ENCODE peak calls at places on chromosome 18, in six cellular contexts. I, F, C, X, M and N are unnamed samples.

GRCh38 chr18:32771169-32771751 is 1.6 kb downstream of the KLHL14 start:
- ATAC-seq in C (peak; percentile 42), M (no peak), I (peak; percentile 65), X (peak; percentile 32), F (peak; percentile 33), N (peak; percentile 6)

GRCh38 chr18:21900594-21901352 is 160.2 kb downstream of the MIB1 start:
- ATAC-seq in X (no peak), M (no peak), F (no peak), I (no peak), C (no peak), N (no peak)

GRCh38 chr18:47881042-47881441 is 49.4 kb downstream of the SMAD2 start:
- ATAC-seq in X (no peak), I (no peak), M (no peak), F (no peak), C (no peak), N (no peak)

GRCh38 chr18:374735-375168 is 106.9 kb upstream of the THOC1 start:
- ATAC-seq in I (peak; percentile 84), F (no peak), M (no peak), C (no peak), X (no peak), N (peak; percentile 59)

GRCh38 chr18:5155907-5156287 is 41.2 kb downstream of the AKAIN1 start:
- ATAC-seq in C (no peak), M (no peak), X (no peak), F (no peak), I (no peak), N (no peak)

GRCh38 chr18:44098551-44099098 is 582.1 kb upstream of the SETBP1 start:
- ATAC-seq in M (no peak), I (no peak), X (peak; percentile 34), F (no peak), C (peak; percentile 74), N (no peak)

GRCh38 chr18:75003089-75003488 is 205.8 kb downstream of the PTGR3 start:
- ATAC-seq in C (no peak), X (no peak), M (no peak), I (no peak), F (no peak), N (peak; percentile 74)

GRCh38 chr18:73901151-73901550 is 246.5 kb downstream of the FBXO15 start:
- ATAC-seq in X (no peak), I (no peak), F (no peak), C (no peak), M (no peak), N (no peak)

GRCh38 chr18:23114171-23114881 is 21.0 kb upstream of the CABLES1 start:
- ATAC-seq in F (peak; percentile 9), C (no peak), M (no peak), X (peak; percentile 23), I (peak; percentile 86), N (no peak)
- H3K27ac ChIP-seq in F (peak overlapping the region; percentile 81), C (no peak overlapping the region), M (no peak overlapping the region), X (peak overlapping the region; percentile 78), I (peak overlapping the region; percentile 66), N (no peak overlapping the region)

GRCh38 chr18:58279504-58280158 is 235.6 kb downstream of the NEDD4L start:
- ATAC-seq in C (no peak), I (no peak), X (no peak), M (no peak), F (no peak), N (no peak)

GRCh38 chr18:58280159-58280540 is 236.1 kb downstream of the NEDD4L start:
- ATAC-seq in M (no peak), X (no peak), I (no peak), F (no peak), C (no peak), N (no peak)

GRCh38 chr18:58277457-58277739 is 233.4 kb downstream of the NEDD4L start:
- ATAC-seq in M (no peak), I (no peak), X (no peak), F (no peak), C (no peak), N (no peak)

GRCh38 chr18:58272779-58273500 is 228.9 kb downstream of the NEDD4L start:
- ATAC-seq in I (no peak), C (no peak), F (no peak), X (no peak), M (no peak), N (no peak)

GRCh38 chr18:58276640-58277456 is 232.8 kb downstream of the NEDD4L start:
- ATAC-seq in F (no peak), M (no peak), C (peak; percentile 74), X (no peak), I (peak; percentile 43), N (no peak)
- H3K27ac ChIP-seq in F (no peak overlapping the region), M (no peak overlapping the region), C (peak overlapping the region; percentile 32), X (peak overlapping the region; percentile 79), I (peak overlapping the region; percentile 74), N (no peak overlapping the region)

GRCh38 chr18:23249348-23249747 is 114.1 kb downstream of the CABLES1 start:
- ATAC-seq in I (no peak), C (peak; percentile 80), F (no peak), M (no peak), X (no peak), N (no peak)
- H3K27ac ChIP-seq in I (no peak overlapping the region), C (peak overlapping the region; percentile 81), F (no peak overlapping the region), M (no peak overlapping the region), X (no peak overlapping the region), N (no peak overlapping the region)

GRCh38 chr18:63344263-63344662 is 22.7 kb downstream of the KDSR start:
- ATAC-seq in F (no peak), M (no peak), X (no peak), I (no peak), C (no peak), N (no peak)

GRCh38 chr18:63346471-63347183 is 20.4 kb downstream of the KDSR start:
- ATAC-seq in X (no peak), I (no peak), F (no peak), C (peak; percentile 86), M (no peak), N (no peak)

GRCh38 chr18:63346031-63346430 is 21.0 kb downstream of the KDSR start:
- ATAC-seq in F (no peak), M (no peak), I (no peak), C (peak; percentile 85), X (no peak), N (no peak)

GRCh38 chr18:63342206-63342605 is 22.6 kb upstream of the BCL2 start:
- ATAC-seq in F (peak; percentile 88), C (peak; percentile 38), M (no peak), X (no peak), I (no peak), N (no peak)

GRCh38 chr18:63344918-63345317 is 22.1 kb downstream of the KDSR start:
- ATAC-seq in C (no peak), X (no peak), I (no peak), F (peak; percentile 34), M (no peak), N (no peak)
- H3K27ac ChIP-seq in C (no peak overlapping the region), X (no peak overlapping the region), I (no peak overlapping the region), F (no peak overlapping the region), M (no peak overlapping the region), N (no peak overlapping the region)

GRCh38 chr18:3252843-3253242 is 5.2 kb downstream of the MYL12A start:
- ATAC-seq in C (no peak), I (no peak), F (no peak), X (no peak), M (no peak), N (no peak)

GRCh38 chr18:3256693-3257626 is 5.0 kb upstream of the MYL12B start:
- ATAC-seq in I (peak; percentile 83), M (no peak), C (no peak), F (no peak), X (no peak), N (peak; percentile 48)

GRCh38 chr18:3254725-3255124 is 7.1 kb downstream of the MYL12A start:
- ATAC-seq in F (no peak), M (no peak), X (no peak), I (no peak), C (no peak), N (no peak)

GRCh38 chr18:3257627-3258120 is 4.3 kb upstream of the MYL12B start:
- ATAC-seq in C (no peak), I (no peak), F (no peak), M (no peak), X (no peak), N (no peak)

DNA sequence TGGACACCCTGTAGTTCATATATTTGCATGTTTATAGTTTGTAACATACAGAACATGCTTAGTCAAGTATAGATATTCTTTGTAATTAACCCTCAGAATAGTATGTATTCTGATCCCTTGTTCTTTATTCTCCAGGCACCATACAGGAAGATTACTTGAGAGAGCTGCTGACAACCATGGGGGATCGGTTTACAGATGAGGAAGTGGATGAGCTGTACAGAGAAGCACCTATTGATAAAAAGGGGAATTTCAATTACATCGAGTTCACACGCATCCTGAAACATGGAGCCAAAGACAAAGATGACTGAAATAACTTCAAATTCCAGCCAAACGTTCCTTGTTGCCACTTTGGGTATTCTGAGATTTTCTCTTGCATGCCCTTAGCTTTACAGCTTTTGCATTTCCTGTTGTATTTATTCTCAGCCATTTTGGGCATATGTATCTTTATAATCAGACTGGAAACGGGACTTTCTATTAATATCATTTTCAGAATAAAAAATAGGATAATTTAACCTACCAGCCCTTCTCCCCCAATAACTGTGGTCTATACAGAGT is 6.2 kb upstream of the MYL12B start:
- ATAC-seq in F (no peak), I (no peak), C (no peak), X (no peak), M (no peak), N (no peak)
- H3K27ac ChIP-seq in F (no peak overlapping the region), I (peak overlapping the region; percentile 96), C (no peak overlapping the region), X (no peak overlapping the region), M (peak overlapping the region; percentile 60), N (peak overlapping the region; percentile 16)

GRCh38 chr18:8847900-8848299 is 142.5 kb downstream of the MTCL1 start:
- ATAC-seq in C (no peak), I (no peak), X (no peak), F (no peak), M (no peak), N (peak; percentile 34)

GRCh38 chr18:8848541-8848940 is 143.2 kb downstream of the MTCL1 start:
- ATAC-seq in I (no peak), F (no peak), X (no peak), M (no peak), C (no peak), N (no peak)

GRCh38 chr18:8844721-8845148 is 139.4 kb downstream of the MTCL1 start:
- ATAC-seq in I (no peak), C (peak; percentile 91), M (no peak), F (no peak), X (no peak), N (no peak)

GRCh38 chr18:8849696-8850095 is 144.3 kb downstream of the MTCL1 start:
- ATAC-seq in F (no peak), I (no peak), C (peak; percentile 43), M (no peak), X (no peak), N (no peak)

GRCh38 chr18:8847066-8847755 is 141.9 kb downstream of the MTCL1 start:
- ATAC-seq in C (no peak), F (no peak), X (peak; percentile 72), M (no peak), I (no peak), N (peak; percentile 7)
- H3K27ac ChIP-seq in C (no peak overlapping the region), F (no peak overlapping the region), X (no peak overlapping the region), M (no peak overlapping the region), I (no peak overlapping the region), N (no peak overlapping the region)